ENCODE peak calls at places on chromosome 15, in eight cellular contexts. V is stimulated activated CD8-positive, alpha-beta memory T cell treated with anti-CD3 and anti-CD28 coated beads, Interleukin-7, amount 100 ng/mL, for 1 hour; E is cardiac septum; I is dorsolateral prefrontal cortex; N is NCI-H510A; O is mesenteric fat pad; F is mesothelial cell of epicardium; Q is activated CD8-positive, alpha-beta memory T cell treated with anti-CD3 and anti-CD28 coated beads for 48 hours. G is an unnamed sample.

GRCh38 chr15:39154136-39154770 is 426.6 kb upstream of the THBS1 start:
- DNase-seq in V (no peak), E (no peak), I (no peak), N (no peak), O (no peak), F (no peak), Q (no peak), G (no peak)

GRCh38 chr15:64681424-64682024 is 93.9 kb downstream of the RBPMS2 start:
- DNase-seq in V (no peak), E (no peak), I (peak), N (peak), O (no peak), F (no peak), Q (no peak), G (no peak)

GRCh38 chr15:74251187-74251811 is 15.2 kb downstream of the CCDC33 start:
- DNase-seq in V (no peak), E (peak), I (peak), N (no peak), O (no peak), F (no peak), Q (no peak), G (no peak)

GRCh38 chr15:83066034-83066760 is 855 bp downstream of the BTBD1 start:
- DNase-seq in V (no peak), E (no peak), I (no peak), N (no peak), O (no peak), F (no peak), Q (no peak), G (no peak)

GRCh38 chr15:39028069-39028468 is 463.5 kb upstream of the RASGRP1 start:
- DNase-seq in V (no peak), E (no peak), I (no peak), N (no peak), O (no peak), F (no peak), Q (no peak), G (peak)

GRCh38 chr15:68656438-68656739 is 77.6 kb downstream of the CORO2B start:
- DNase-seq in V (no peak), E (no peak), I (no peak), N (no peak), O (peak), F (no peak), Q (no peak), G (no peak)

GRCh38 chr15:91142097-91142744 is 42.2 kb downstream of the SV2B start:
- DNase-seq in V (no peak), E (no peak), I (no peak), N (no peak), O (peak), F (no peak), Q (no peak), G (no peak)

GRCh38 chr15:78761020-78761419 is 50.2 kb downstream of the ADAMTS7 start:
- DNase-seq in V (no peak), E (peak), I (no peak), N (no peak), O (peak), F (no peak), Q (no peak), G (no peak)

G was measured in stromal cell of bone marrow.